ENCODE peak calls at places on chromosomes 3 and 15, in five cellular contexts. D is esophagus muscularis mucosa, O is osteoblast, Z is AG09309, P is heart right ventricle. L is an unnamed sample.
A peak's percentile ranks its signal among the peaks of the same experiment; 100 is the strongest.

GRCh38 chr15:74392402-74392876 is 25.0 kb upstream of the CYP11A1 start:
- DNase-seq in O (peak; percentile 97), P (no peak), Z (no peak), D (no peak), L (no peak)

GRCh38 chr15:85780586-85780985 is 14.1 kb downstream of the KLHL25 start:
- DNase-seq in Z (no peak), O (peak; percentile 5), P (no peak), D (no peak), L (no peak)

GRCh38 chr3:127250032-127250431 is 37.8 kb downstream of the PRR20G start:
- DNase-seq in O (no peak), P (no peak), Z (no peak), D (no peak), L (no peak)

GRCh38 chr3:186260726-186261125 is 101.3 kb downstream of the DGKG start:
- DNase-seq in P (no peak), Z (no peak), O (no peak), D (no peak), L (no peak)

GRCh38 chr15:98698792-98699191 is 50.5 kb downstream of the IGF1R start:
- DNase-seq in D (no peak), P (no peak), O (no peak), Z (no peak), L (no peak)

GRCh38 chr3:23175361-23176073 is 27.6 kb upstream of the UBE2E2 start:
- DNase-seq in P (no peak), Z (no peak), D (no peak), O (peak; percentile 2), L (peak; percentile 53)

GRCh38 chr3:55751730-55752129 is 264.6 kb upstream of the WNT5A start:
- DNase-seq in O (no peak), D (no peak), P (no peak), Z (no peak), L (no peak)

GRCh38 chr3:72753495-72753894 is 94.8 kb downstream of the SHQ1 start:
- DNase-seq in Z (no peak), O (no peak), D (no peak), P (no peak), L (no peak)

GRCh38 chr3:52032702-52033408 is 23.5 kb downstream of the DUSP7 start:
- DNase-seq in D (no peak), P (no peak), O (no peak), Z (no peak), L (no peak)

GRCh38 chr15:78625621-78626280 is 5.0 kb upstream of the CHRNA3 start:
- DNase-seq in P (no peak), D (no peak), Z (no peak), O (peak; percentile 48), L (no peak)

GRCh38 chr3:121443456-121443855 is 102.3 kb downstream of the POLQ start:
- DNase-seq in Z (no peak), D (no peak), O (no peak), P (no peak), L (no peak)

GRCh38 chr3:182967218-182968204 is 12.8 kb downstream of the DCUN1D1 start:
- DNase-seq in Z (no peak), D (no peak), O (no peak), P (no peak), L (no peak)

GRCh38 chr3:13626915-13627460 is 78.1 kb downstream of the FBLN2 start:
- DNase-seq in Z (no peak), P (no peak), D (no peak), O (peak; percentile 23), L (no peak)

GRCh38 chr3:43034200-43034599 is 55.1 kb downstream of the GASK1A start:
- DNase-seq in O (no peak), D (peak; percentile 89), P (no peak), Z (no peak), L (no peak)

GRCh38 chr15:70512772-70513362 is 250.5 kb downstream of the UACA start:
- DNase-seq in O (peak; percentile 92), Z (no peak), D (no peak), P (no peak), L (no peak)

GRCh38 chr15:96225642-96226259 is 104.7 kb upstream of the NR2F2 start:
- DNase-seq in D (no peak), P (no peak), O (no peak), Z (no peak), L (peak; percentile 18)

GRCh38 chr15:31474059-31474868 is 147.6 kb downstream of the KLF13 start:
- DNase-seq in Z (no peak), O (no peak), D (no peak), P (no peak), L (no peak)

GRCh38 chr15:31238369-31238768 is 88.3 kb upstream of the KLF13 start:
- DNase-seq in D (no peak), O (no peak), P (no peak), Z (no peak), L (no peak)

GRCh38 chr3:45110185-45110833 is 35.9 kb downstream of the CDCP1 start:
- DNase-seq in D (no peak), O (no peak), Z (no peak), P (no peak), L (no peak)

GRCh38 chr15:49621327-49622210 is 721 bp downstream of the DTWD1 start:
- DNase-seq in P (no peak), O (peak; percentile 41), D (no peak), Z (no peak), L (no peak)

GRCh38 chr15:49620658-49621326 is at the start of the genes DTWD1 and FAM227B:
- DNase-seq in O (peak; percentile 94), P (peak; percentile 98), Z (peak; percentile 94), D (peak; percentile 98), L (peak; percentile 77)

GRCh38 chr15:49625460-49626036 is 4.7 kb downstream of the DTWD1 start:
- DNase-seq in O (no peak), D (no peak), P (no peak), Z (no peak), L (no peak)

GRCh38 chr15:49622561-49622960 is 1.7 kb downstream of the DTWD1 start:
- DNase-seq in D (no peak), P (no peak), Z (no peak), O (no peak), L (no peak)

GRCh38 chr15:49624046-49624445 is 3.2 kb downstream of the DTWD1 start:
- DNase-seq in D (no peak), Z (no peak), P (no peak), O (peak; percentile 56), L (no peak)
- H3K4me3 ChIP-seq in D (no peak overlapping the region), Z (no peak overlapping the region), P (no peak overlapping the region), O (no peak overlapping the region), L (no peak overlapping the region)

DNA sequence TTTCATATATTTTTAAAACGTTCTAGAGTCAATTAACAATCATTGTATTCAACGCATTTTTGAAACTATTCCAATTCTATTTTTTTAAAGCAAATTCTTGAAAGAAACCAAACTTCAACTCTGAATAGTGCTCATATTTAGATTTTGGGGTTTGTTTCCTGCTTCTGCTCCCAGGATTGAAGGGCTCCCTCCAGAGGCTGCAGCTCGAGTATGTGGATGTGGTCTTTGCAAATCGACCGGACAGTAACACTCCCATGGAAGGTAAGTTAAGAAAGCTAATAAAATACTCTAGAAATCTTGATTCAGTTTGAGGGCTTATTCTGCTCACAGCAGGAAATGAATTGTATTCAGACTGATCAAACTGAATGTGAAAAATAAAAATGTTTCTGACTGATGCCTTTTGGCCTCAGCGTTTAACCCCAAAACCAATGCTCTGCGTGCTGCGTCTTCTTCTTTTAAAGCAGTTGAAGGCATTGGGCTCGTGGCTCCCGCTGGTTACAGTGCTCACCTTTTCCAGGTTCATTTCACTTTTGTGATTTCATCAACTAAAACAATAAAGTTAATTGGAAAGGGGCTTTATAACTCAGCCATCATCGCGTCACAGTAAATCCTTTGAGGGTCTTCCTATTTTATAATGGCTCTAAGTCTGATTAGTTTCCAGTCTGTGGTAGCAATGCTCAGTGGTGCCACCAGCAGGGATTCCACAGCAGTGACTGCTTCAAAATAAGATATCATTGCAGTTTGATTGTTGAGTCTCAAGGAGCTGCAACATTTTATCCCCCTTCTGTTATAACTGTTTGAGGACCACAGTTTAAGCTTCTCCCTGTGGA is 80.1 kb downstream of the SSR3 start:
- DNase-seq in D (no peak), Z (no peak), O (peak; percentile 36), P (no peak), L (no peak)
- TF ChIP-seq CTCF in D (peak; percentile 35), Z (peak; percentile 39), O (peak; percentile 44), P (peak; percentile 34), L (peak; percentile 51)

DNA sequence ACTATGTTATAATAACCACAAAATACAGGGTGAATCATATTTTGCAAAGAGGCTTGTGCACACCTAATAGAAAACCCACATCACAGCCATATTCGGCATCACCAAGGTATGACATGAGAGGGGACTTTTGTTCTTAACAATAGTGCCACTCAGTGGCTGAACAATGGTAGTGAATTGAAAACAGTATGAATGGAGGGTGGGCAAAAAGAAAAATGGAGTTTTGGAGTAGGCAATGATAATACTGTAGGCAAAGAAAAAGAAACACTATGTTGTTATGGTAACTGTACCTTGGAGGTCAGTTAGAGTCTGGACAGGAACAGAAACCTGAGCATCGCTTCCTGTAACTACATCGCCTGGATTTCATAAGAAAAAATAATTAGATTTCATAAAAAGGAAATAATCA is 348.6 kb downstream of the PLCL2 start:
- DNase-seq in D (no peak), O (peak; percentile 56), P (peak; percentile 11), Z (peak; percentile 20), L (peak; percentile 16)
- H3K4me3 ChIP-seq in D (no peak overlapping the region), O (no peak overlapping the region), P (no peak overlapping the region), Z (no peak overlapping the region), L (no peak overlapping the region)

GRCh38 chr15:29937956-29938355 is 115.7 kb upstream of the TJP1 start:
- DNase-seq in Z (no peak), D (no peak), O (peak; percentile 23), P (no peak), L (no peak)

GRCh38 chr15:29939404-29939803 is 117.1 kb upstream of the TJP1 start:
- DNase-seq in Z (no peak), D (no peak), P (no peak), O (peak; percentile 68), L (no peak)

GRCh38 chr15:29942144-29942543 is 119.9 kb upstream of the TJP1 start:
- DNase-seq in P (no peak), D (no peak), O (no peak), Z (no peak), L (no peak)

GRCh38 chr15:29936353-29937049 is 114.2 kb upstream of the TJP1 start:
- DNase-seq in Z (no peak), O (no peak), P (no peak), D (no peak), L (no peak)

GRCh38 chr15:29938701-29939340 is 116.6 kb upstream of the TJP1 start:
- DNase-seq in Z (no peak), P (no peak), D (no peak), O (no peak), L (no peak)
- TF ChIP-seq CTCF in Z (peak; percentile 16), P (peak; percentile 27), D (no peak), O (no peak), L (peak; percentile 24)